ENCODE peak calls at places on chromosomes 12 and 14, in five cellular contexts. I is progenitor cell of endocrine pancreas, R is foreskin keratinocyte, M is HCT116, S is RWPE1. E is an unnamed sample.

GRCh38 chr12:64700532-64700931 is 58.7 kb downstream of the GNS start:
- DNase-seq in M (no peak), I (no peak), R (no peak), S (no peak), E (no peak)

GRCh38 chr12:92702754-92703679 is at the start of gene PLEKHG7:
- DNase-seq in M (no peak), R (no peak), I (no peak), S (no peak), E (no peak)

GRCh38 chr12:130520784-130521183 is 183.1 kb downstream of the PIWIL1 start:
- DNase-seq in I (no peak), R (no peak), M (no peak), S (no peak), E (no peak)

GRCh38 chr12:79174656-79175055 is 310.1 kb downstream of the SYT1 start:
- DNase-seq in R (peak), S (peak), M (peak), I (no peak), E (no peak)

GRCh38 chr14:99564256-99564902 is 39.6 kb downstream of the CCDC85C start:
- DNase-seq in I (no peak), R (no peak), S (no peak), M (no peak), E (no peak)

GRCh38 chr14:57889245-57889644 is 23.4 kb upstream of the SLC35F4 start:
- DNase-seq in M (no peak), S (peak), R (peak), I (no peak), E (no peak)

GRCh38 chr14:52077261-52077984 is 8.6 kb upstream of the NID2 start:
- DNase-seq in S (no peak), I (no peak), M (no peak), R (no peak), E (no peak)

GRCh38 chr12:69523433-69524330 is 53.5 kb downstream of the FRS2 start:
- DNase-seq in I (no peak), S (no peak), M (no peak), R (no peak), E (no peak)

GRCh38 chr12:119868992-119869391 is 8.1 kb downstream of the CIT start:
- DNase-seq in I (no peak), M (no peak), S (no peak), R (peak), E (no peak)

GRCh38 chr12:59069481-59069880 is 149.2 kb upstream of the LRIG3 start:
- DNase-seq in I (no peak), M (no peak), R (no peak), S (no peak), E (no peak)

GRCh38 chr14:53450871-53451270 is 297.7 kb upstream of the DDHD1 start:
- DNase-seq in R (no peak), S (no peak), M (no peak), I (no peak), E (no peak)

GRCh38 chr12:11815397-11815796 is 165.9 kb downstream of the ETV6 start:
- DNase-seq in R (no peak), S (no peak), I (no peak), M (no peak), E (no peak)

GRCh38 chr14:91311284-91311662 is 66.8 kb upstream of the GPR68 start:
- DNase-seq in I (no peak), S (no peak), M (no peak), R (no peak), E (no peak)

GRCh38 chr12:114855678-114856077 is 171.7 kb upstream of the TBX3 start:
- DNase-seq in M (no peak), S (no peak), R (no peak), I (no peak), E (no peak)

GRCh38 chr12:93785262-93786010 is 108.3 kb downstream of the CRADD start:
- DNase-seq in M (peak), R (peak), I (no peak), S (peak), E (no peak)

GRCh38 chr12:125755512-125755911 is 690.3 kb downstream of the AACS start:
- DNase-seq in R (no peak), I (no peak), S (no peak), M (no peak), E (no peak)

GRCh38 chr12:19410211-19410610 is 29.1 kb upstream of the AEBP2 start:
- DNase-seq in I (no peak), M (no peak), S (no peak), R (no peak), E (no peak)

GRCh38 chr12:52628111-52628507 is 9.8 kb upstream of the KRT73 start:
- DNase-seq in R (no peak), I (no peak), S (no peak), M (no peak), E (no peak)

GRCh38 chr12:25581067-25581466 is 28.0 kb upstream of the LMNTD1 start:
- DNase-seq in R (no peak), M (no peak), I (no peak), S (no peak), E (no peak)

GRCh38 chr14:41642402-41643195 is 35.9 kb downstream of the LRFN5 start:
- DNase-seq in S (no peak), I (no peak), M (no peak), R (no peak), E (no peak)

DNA sequence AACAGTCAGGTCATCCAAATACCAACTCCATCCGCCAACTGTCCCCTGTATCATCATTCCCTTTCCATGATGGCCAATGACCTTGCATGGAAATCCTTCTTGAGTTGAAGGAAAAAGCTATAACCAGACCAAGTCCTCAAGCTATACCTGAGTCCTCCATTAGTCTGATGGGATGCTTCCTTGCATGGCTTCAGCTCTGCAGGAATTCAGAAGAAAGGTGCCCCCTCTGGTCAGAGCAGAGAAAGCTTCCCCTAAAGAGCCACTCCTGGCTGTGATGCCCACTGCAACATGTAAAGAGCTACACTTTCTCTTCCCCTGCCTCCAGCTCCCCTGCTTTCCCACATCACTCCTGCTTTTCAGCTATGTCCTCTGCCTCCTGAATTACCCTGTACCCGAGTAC is 43.1 kb upstream of the FKBP4 start:
- DNase-seq in M (no peak), R (no peak), I (no peak), S (no peak), E (no peak)
- TF ChIP-seq CTCF in M (no peak), R (no peak), I (no peak), S (no peak), E (no peak)

DNA sequence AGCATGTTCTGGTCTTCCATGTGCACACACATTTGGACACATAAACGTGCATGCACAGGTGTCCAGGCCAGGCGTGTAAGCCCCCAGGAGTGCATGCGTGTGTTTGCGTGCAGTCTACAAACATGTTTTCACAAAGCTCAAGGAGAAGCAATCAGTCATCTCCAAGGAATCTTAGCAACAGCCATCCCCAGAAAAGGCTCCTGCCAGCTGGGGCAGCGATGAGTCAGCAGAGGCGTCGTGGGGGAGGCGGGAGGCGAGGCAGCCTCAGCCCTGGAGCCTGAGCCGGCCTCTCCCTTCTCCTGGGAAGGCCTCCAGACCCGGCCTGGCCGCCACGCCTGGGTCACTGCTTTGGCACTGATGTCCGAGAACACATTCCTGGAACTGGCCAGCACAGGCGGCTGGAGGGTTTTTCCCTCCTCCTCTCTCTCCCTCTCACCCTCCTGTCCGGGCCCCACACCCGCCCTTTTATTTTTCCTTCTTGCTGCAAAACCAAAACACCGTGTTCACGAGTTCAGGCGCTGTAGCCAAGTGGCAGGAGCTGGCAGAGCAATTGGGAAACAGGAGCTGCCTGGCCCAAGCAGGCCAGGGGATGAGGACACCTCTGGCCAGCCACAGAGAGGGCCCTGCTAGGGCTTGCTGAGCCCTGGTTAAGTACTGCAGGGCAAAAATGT is 92.7 kb downstream of the LRRC74A start:
- DNase-seq in I (no peak), M (peak), R (peak), S (peak), E (no peak)
- TF ChIP-seq CTCF in I (peak), M (no peak), R (peak), S (no peak), E (peak)

GRCh38 chr12:14418526-14418925 is 53.0 kb downstream of the ATF7IP start:
- DNase-seq in M (no peak), I (no peak), R (peak), S (no peak), E (no peak)
- TF ChIP-seq CTCF in M (peak), I (peak), R (peak), S (no peak), E (no peak)

DNA sequence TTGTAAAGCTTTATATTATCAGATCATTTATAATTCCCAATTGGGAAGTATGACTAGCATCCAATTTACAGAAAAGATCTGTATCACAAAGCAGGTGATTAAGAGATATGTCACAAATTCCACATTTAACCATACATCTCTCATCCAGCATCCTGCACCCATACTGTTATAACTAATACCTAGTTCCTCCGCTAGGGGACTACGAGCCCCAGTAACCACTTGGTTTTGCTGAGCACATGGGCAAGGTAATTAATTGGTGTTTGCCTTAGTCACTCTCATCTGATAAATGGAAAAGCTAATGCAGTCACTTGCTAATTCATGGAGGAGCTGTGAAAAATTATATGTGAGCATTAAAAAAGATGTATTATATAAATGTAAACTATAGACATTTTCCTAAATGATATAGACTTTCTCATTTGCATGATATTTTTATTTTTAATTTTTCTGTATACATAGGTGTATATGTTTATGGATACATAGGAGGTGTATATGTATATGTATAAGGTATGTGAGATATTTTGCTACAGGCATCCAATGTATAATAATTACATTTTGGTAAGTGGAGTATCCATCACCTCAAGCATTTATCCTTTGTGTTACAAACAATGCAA is 1031.8 kb downstream of the GALC start:
- DNase-seq in R (peak), I (no peak), M (no peak), S (peak), E (no peak)
- TF ChIP-seq CTCF in R (peak), I (peak), M (no peak), S (no peak), E (peak)

GRCh38 chr12:116879509-116880212 is 1.6 kb downstream of the HRK start:
- DNase-seq in R (peak), I (no peak), S (no peak), M (no peak), E (no peak)

GRCh38 chr12:116881325-116881866 is at the start of gene HRK:
- DNase-seq in I (peak), S (no peak), M (no peak), R (no peak), E (peak)

GRCh38 chr12:116881867-116882507 is 746 bp upstream of the HRK start:
- DNase-seq in M (no peak), I (no peak), R (no peak), S (no peak), E (no peak)

GRCh38 chr12:116880213-116880816 is 926 bp downstream of the HRK start:
- DNase-seq in I (no peak), S (no peak), M (no peak), R (peak), E (no peak)

GRCh38 chr12:116880817-116881324 is 370 bp downstream of the HRK start:
- DNase-seq in M (no peak), I (peak), R (no peak), S (no peak), E (peak)
- TF ChIP-seq CTCF in M (no peak), I (peak), R (peak), S (peak), E (peak)

DNA sequence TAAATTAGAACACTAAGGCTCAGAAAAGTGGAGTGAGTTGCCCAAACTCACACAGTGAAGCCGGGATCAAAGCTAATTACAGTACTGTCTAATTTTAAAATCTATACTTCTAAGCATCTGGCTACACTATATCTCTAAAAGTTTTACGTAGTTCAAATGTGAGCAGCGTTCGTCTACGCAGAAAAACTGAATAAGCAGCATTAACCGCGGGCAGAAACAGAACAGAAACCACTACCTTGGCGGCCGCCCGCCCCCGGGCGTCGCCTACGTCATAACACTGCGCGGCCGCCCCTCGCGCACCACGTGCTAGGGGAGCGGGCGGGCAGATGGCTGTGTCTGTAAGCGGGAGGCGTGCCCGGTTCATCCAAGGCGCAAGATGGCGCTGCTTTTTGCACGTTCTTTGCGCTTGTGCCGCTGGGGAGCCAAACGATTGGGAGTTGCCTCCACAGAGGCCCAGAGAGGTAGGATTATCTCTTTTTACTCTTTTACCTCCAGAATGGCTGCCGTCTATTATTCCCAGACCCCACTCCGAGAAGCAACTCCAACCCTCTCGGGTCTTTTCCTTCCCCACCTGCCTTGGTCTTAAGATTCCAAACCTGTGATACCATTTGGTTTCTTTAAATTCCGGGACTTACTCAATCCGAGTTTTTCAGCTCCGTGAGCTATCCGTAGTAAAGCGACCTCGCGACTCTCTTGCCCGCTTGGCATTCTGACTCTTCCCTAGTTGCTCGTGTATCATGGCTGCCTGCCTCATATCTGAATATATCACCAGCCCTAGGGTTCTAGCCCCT is at the start of gene SPRYD4:
- DNase-seq in S (peak), R (peak), M (peak), I (peak), E (peak)
- TF ChIP-seq CTCF in S (peak), R (peak), M (peak), I (peak), E (peak)

DNA sequence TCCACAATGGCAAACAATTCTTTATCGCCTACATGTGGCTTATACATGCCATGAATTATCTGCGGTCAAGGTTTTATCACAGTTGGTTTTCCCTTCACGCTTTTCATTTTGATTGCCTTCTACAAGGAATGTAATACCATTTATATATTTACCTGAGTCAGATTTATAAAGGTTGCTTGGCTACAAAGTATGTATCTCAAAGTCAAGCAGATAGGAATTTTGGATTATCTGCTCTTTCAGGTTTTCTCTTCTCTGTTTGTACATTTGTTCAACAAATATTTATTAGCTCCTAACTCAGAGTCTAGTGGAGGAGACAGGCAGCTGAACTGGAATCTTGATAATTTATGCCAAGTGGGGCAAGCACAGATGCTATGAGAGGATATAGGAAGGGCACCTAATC is 28.5 kb upstream of the CISTR start:
- DNase-seq in I (no peak), R (no peak), S (no peak), M (no peak), E (no peak)
- TF ChIP-seq CTCF in I (no peak), R (no peak), S (no peak), M (no peak), E (no peak)

DNA sequence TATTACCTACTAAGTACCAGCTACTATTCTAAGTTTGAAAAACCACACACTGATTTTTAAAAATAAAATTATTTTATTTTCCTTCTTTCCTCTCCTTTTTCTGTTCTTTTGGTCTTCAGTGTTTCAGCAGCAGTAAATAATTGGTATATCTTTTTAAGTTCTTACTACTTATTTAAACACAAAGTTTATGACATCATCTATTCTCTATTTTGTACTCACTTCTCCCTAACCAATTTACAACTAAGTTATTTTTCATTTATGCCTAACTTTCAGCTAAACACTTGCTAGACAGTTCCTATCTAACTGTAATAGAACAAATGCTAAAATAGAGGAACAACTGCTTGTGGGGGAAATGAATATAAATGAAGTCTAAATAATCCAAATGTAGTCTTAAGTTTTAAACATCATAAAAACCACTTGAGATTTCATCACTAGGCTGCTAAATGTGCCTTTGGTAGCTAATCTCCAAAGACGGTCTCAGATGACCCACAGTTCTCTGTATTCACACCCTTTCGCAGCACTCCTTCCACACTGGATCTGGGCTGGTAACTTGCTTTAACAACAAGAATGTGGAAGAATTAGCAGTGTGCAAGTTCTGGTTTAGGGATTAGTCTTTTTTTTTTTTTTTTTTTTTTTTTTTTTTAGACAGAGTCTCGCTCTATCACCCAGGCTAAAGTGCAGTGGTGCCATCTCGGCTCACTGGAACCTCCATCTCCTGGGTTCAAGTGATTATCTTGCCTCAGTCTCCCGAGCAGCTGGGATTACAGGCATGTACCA is 41.0 kb downstream of the TFCP2 start:
- DNase-seq in R (no peak), M (no peak), S (no peak), I (no peak), E (no peak)
- TF ChIP-seq CTCF in R (no peak), M (no peak), S (no peak), I (no peak), E (no peak)